ENCODE peak calls at places on chromosomes 2 and 18, in eight cellular contexts. One of them, this sample, is unnamed.

GRCh38 chr2:203647579-203647978 is 58.9 kb upstream of the CD28 start:
- DNase-seq in stimulated activated CD4-positive, alpha-beta T cell treated with anti-CD3 and anti-CD28 coated beads, Interleukin-2, amount 100 ng/mL, for 4 hours: no peak
- DNase-seq in naive thymus-derived CD8-positive, alpha-beta T cell: no peak
- DNase-seq in stimulated activated CD8-positive, alpha-beta memory T cell treated with anti-CD3 and anti-CD28 coated beads, Interleukin-2, amount 100 ng/mL, for 48 hours: no peak
- DNase-seq in left kidney: no peak
- DNase-seq in T-helper 2 cell: no peak
- DNase-seq in fibroblast of pulmonary artery: no peak
- DNase-seq in M059J: no peak
- DNase-seq in this sample: no peak

GRCh38 chr2:241820625-241821384 is 11.8 kb downstream of the NEU4 start:
- DNase-seq in T-helper 2 cell: no peak
- DNase-seq in left kidney: no peak
- DNase-seq in stimulated activated CD8-positive, alpha-beta memory T cell treated with anti-CD3 and anti-CD28 coated beads, Interleukin-2, amount 100 ng/mL, for 48 hours: no peak
- DNase-seq in stimulated activated CD4-positive, alpha-beta T cell treated with anti-CD3 and anti-CD28 coated beads, Interleukin-2, amount 100 ng/mL, for 4 hours: no peak
- DNase-seq in naive thymus-derived CD8-positive, alpha-beta T cell: no peak
- DNase-seq in M059J: no peak
- DNase-seq in fibroblast of pulmonary artery: no peak
- DNase-seq in this sample: no peak

GRCh38 chr2:10575566-10576300 is 114.0 kb downstream of the NOL10 start:
- DNase-seq in left kidney: no peak
- DNase-seq in stimulated activated CD8-positive, alpha-beta memory T cell treated with anti-CD3 and anti-CD28 coated beads, Interleukin-2, amount 100 ng/mL, for 48 hours: no peak
- DNase-seq in fibroblast of pulmonary artery: peak
- DNase-seq in T-helper 2 cell: no peak
- DNase-seq in stimulated activated CD4-positive, alpha-beta T cell treated with anti-CD3 and anti-CD28 coated beads, Interleukin-2, amount 100 ng/mL, for 4 hours: no peak
- DNase-seq in naive thymus-derived CD8-positive, alpha-beta T cell: no peak
- DNase-seq in M059J: peak
- DNase-seq in this sample: no peak

GRCh38 chr18:68033466-68033865 is 516.9 kb upstream of the DSEL start:
- DNase-seq in T-helper 2 cell: no peak
- DNase-seq in left kidney: no peak
- DNase-seq in naive thymus-derived CD8-positive, alpha-beta T cell: no peak
- DNase-seq in fibroblast of pulmonary artery: peak
- DNase-seq in stimulated activated CD8-positive, alpha-beta memory T cell treated with anti-CD3 and anti-CD28 coated beads, Interleukin-2, amount 100 ng/mL, for 48 hours: no peak
- DNase-seq in M059J: peak
- DNase-seq in stimulated activated CD4-positive, alpha-beta T cell treated with anti-CD3 and anti-CD28 coated beads, Interleukin-2, amount 100 ng/mL, for 4 hours: no peak
- DNase-seq in this sample: no peak

GRCh38 chr2:48356701-48357322 is 173.1 kb upstream of the STON1 start:
- DNase-seq in naive thymus-derived CD8-positive, alpha-beta T cell: peak
- DNase-seq in stimulated activated CD8-positive, alpha-beta memory T cell treated with anti-CD3 and anti-CD28 coated beads, Interleukin-2, amount 100 ng/mL, for 48 hours: no peak
- DNase-seq in stimulated activated CD4-positive, alpha-beta T cell treated with anti-CD3 and anti-CD28 coated beads, Interleukin-2, amount 100 ng/mL, for 4 hours: peak
- DNase-seq in left kidney: peak
- DNase-seq in T-helper 2 cell: peak
- DNase-seq in M059J: peak
- DNase-seq in fibroblast of pulmonary artery: peak
- DNase-seq in this sample: peak

GRCh38 chr2:28160986-28161425 is 231.7 kb upstream of the FOSL2 start:
- DNase-seq in T-helper 2 cell: no peak
- DNase-seq in fibroblast of pulmonary artery: peak
- DNase-seq in naive thymus-derived CD8-positive, alpha-beta T cell: no peak
- DNase-seq in stimulated activated CD8-positive, alpha-beta memory T cell treated with anti-CD3 and anti-CD28 coated beads, Interleukin-2, amount 100 ng/mL, for 48 hours: no peak
- DNase-seq in stimulated activated CD4-positive, alpha-beta T cell treated with anti-CD3 and anti-CD28 coated beads, Interleukin-2, amount 100 ng/mL, for 4 hours: no peak
- DNase-seq in left kidney: no peak
- DNase-seq in M059J: peak
- DNase-seq in this sample: peak

GRCh38 chr2:99421469-99421868 is 68.3 kb downstream of the REV1 start:
- DNase-seq in M059J: peak
- DNase-seq in left kidney: no peak
- DNase-seq in naive thymus-derived CD8-positive, alpha-beta T cell: no peak
- DNase-seq in stimulated activated CD4-positive, alpha-beta T cell treated with anti-CD3 and anti-CD28 coated beads, Interleukin-2, amount 100 ng/mL, for 4 hours: no peak
- DNase-seq in T-helper 2 cell: no peak
- DNase-seq in stimulated activated CD8-positive, alpha-beta memory T cell treated with anti-CD3 and anti-CD28 coated beads, Interleukin-2, amount 100 ng/mL, for 48 hours: no peak
- DNase-seq in fibroblast of pulmonary artery: peak
- DNase-seq in this sample: no peak

GRCh38 chr18:38526922-38527321 is 961.3 kb upstream of the CELF4 start:
- DNase-seq in stimulated activated CD8-positive, alpha-beta memory T cell treated with anti-CD3 and anti-CD28 coated beads, Interleukin-2, amount 100 ng/mL, for 48 hours: no peak
- DNase-seq in fibroblast of pulmonary artery: no peak
- DNase-seq in M059J: no peak
- DNase-seq in naive thymus-derived CD8-positive, alpha-beta T cell: no peak
- DNase-seq in T-helper 2 cell: no peak
- DNase-seq in left kidney: no peak
- DNase-seq in stimulated activated CD4-positive, alpha-beta T cell treated with anti-CD3 and anti-CD28 coated beads, Interleukin-2, amount 100 ng/mL, for 4 hours: no peak
- DNase-seq in this sample: peak

GRCh38 chr2:207925601-207926000 is 99.7 kb downstream of the PLEKHM3 start:
- DNase-seq in stimulated activated CD4-positive, alpha-beta T cell treated with anti-CD3 and anti-CD28 coated beads, Interleukin-2, amount 100 ng/mL, for 4 hours: no peak
- DNase-seq in left kidney: no peak
- DNase-seq in naive thymus-derived CD8-positive, alpha-beta T cell: peak
- DNase-seq in M059J: no peak
- DNase-seq in fibroblast of pulmonary artery: no peak
- DNase-seq in stimulated activated CD8-positive, alpha-beta memory T cell treated with anti-CD3 and anti-CD28 coated beads, Interleukin-2, amount 100 ng/mL, for 48 hours: no peak
- DNase-seq in T-helper 2 cell: no peak
- DNase-seq in this sample: no peak

GRCh38 chr2:44934962-44935853 is 6.3 kb upstream of the SIX3 start:
- DNase-seq in T-helper 2 cell: no peak
- DNase-seq in stimulated activated CD4-positive, alpha-beta T cell treated with anti-CD3 and anti-CD28 coated beads, Interleukin-2, amount 100 ng/mL, for 4 hours: no peak
- DNase-seq in M059J: no peak
- DNase-seq in fibroblast of pulmonary artery: no peak
- DNase-seq in naive thymus-derived CD8-positive, alpha-beta T cell: no peak
- DNase-seq in stimulated activated CD8-positive, alpha-beta memory T cell treated with anti-CD3 and anti-CD28 coated beads, Interleukin-2, amount 100 ng/mL, for 48 hours: no peak
- DNase-seq in left kidney: peak
- DNase-seq in this sample: peak

GRCh38 chr2:160293401-160293911 is 93.4 kb upstream of the ITGB6 start:
- DNase-seq in stimulated activated CD8-positive, alpha-beta memory T cell treated with anti-CD3 and anti-CD28 coated beads, Interleukin-2, amount 100 ng/mL, for 48 hours: no peak
- DNase-seq in naive thymus-derived CD8-positive, alpha-beta T cell: no peak
- DNase-seq in stimulated activated CD4-positive, alpha-beta T cell treated with anti-CD3 and anti-CD28 coated beads, Interleukin-2, amount 100 ng/mL, for 4 hours: no peak
- DNase-seq in M059J: peak
- DNase-seq in left kidney: peak
- DNase-seq in fibroblast of pulmonary artery: peak
- DNase-seq in T-helper 2 cell: no peak
- DNase-seq in this sample: peak

GRCh38 chr2:145538661-145539319 is 1018.9 kb upstream of the ZEB2 start:
- DNase-seq in naive thymus-derived CD8-positive, alpha-beta T cell: no peak
- DNase-seq in stimulated activated CD4-positive, alpha-beta T cell treated with anti-CD3 and anti-CD28 coated beads, Interleukin-2, amount 100 ng/mL, for 4 hours: no peak
- DNase-seq in M059J: no peak
- DNase-seq in fibroblast of pulmonary artery: no peak
- DNase-seq in T-helper 2 cell: no peak
- DNase-seq in stimulated activated CD8-positive, alpha-beta memory T cell treated with anti-CD3 and anti-CD28 coated beads, Interleukin-2, amount 100 ng/mL, for 48 hours: no peak
- DNase-seq in left kidney: no peak
- DNase-seq in this sample: no peak

GRCh38 chr2:216057688-216058193 is 23.9 kb downstream of the PECR start:
- DNase-seq in stimulated activated CD8-positive, alpha-beta memory T cell treated with anti-CD3 and anti-CD28 coated beads, Interleukin-2, amount 100 ng/mL, for 48 hours: peak
- DNase-seq in T-helper 2 cell: peak
- DNase-seq in fibroblast of pulmonary artery: no peak
- DNase-seq in naive thymus-derived CD8-positive, alpha-beta T cell: peak
- DNase-seq in M059J: peak
- DNase-seq in stimulated activated CD4-positive, alpha-beta T cell treated with anti-CD3 and anti-CD28 coated beads, Interleukin-2, amount 100 ng/mL, for 4 hours: peak
- DNase-seq in left kidney: peak
- DNase-seq in this sample: peak

GRCh38 chr18:37574113-37574512 is 8.5 kb upstream of the CELF4 start:
- DNase-seq in fibroblast of pulmonary artery: peak
- DNase-seq in left kidney: peak
- DNase-seq in naive thymus-derived CD8-positive, alpha-beta T cell: no peak
- DNase-seq in M059J: peak
- DNase-seq in stimulated activated CD8-positive, alpha-beta memory T cell treated with anti-CD3 and anti-CD28 coated beads, Interleukin-2, amount 100 ng/mL, for 48 hours: no peak
- DNase-seq in stimulated activated CD4-positive, alpha-beta T cell treated with anti-CD3 and anti-CD28 coated beads, Interleukin-2, amount 100 ng/mL, for 4 hours: no peak
- DNase-seq in T-helper 2 cell: no peak
- DNase-seq in this sample: peak

GRCh38 chr18:31553800-31554199 is 37.9 kb upstream of the TTR start:
- DNase-seq in T-helper 2 cell: no peak
- DNase-seq in left kidney: no peak
- DNase-seq in naive thymus-derived CD8-positive, alpha-beta T cell: no peak
- DNase-seq in stimulated activated CD8-positive, alpha-beta memory T cell treated with anti-CD3 and anti-CD28 coated beads, Interleukin-2, amount 100 ng/mL, for 48 hours: no peak
- DNase-seq in fibroblast of pulmonary artery: no peak
- DNase-seq in stimulated activated CD4-positive, alpha-beta T cell treated with anti-CD3 and anti-CD28 coated beads, Interleukin-2, amount 100 ng/mL, for 4 hours: no peak
- DNase-seq in M059J: no peak
- DNase-seq in this sample: no peak

GRCh38 chr2:222743263-222743865 is 71.9 kb downstream of the MOGAT1 start:
- DNase-seq in left kidney: peak
- DNase-seq in stimulated activated CD8-positive, alpha-beta memory T cell treated with anti-CD3 and anti-CD28 coated beads, Interleukin-2, amount 100 ng/mL, for 48 hours: no peak
- DNase-seq in M059J: no peak
- DNase-seq in fibroblast of pulmonary artery: no peak
- DNase-seq in stimulated activated CD4-positive, alpha-beta T cell treated with anti-CD3 and anti-CD28 coated beads, Interleukin-2, amount 100 ng/mL, for 4 hours: no peak
- DNase-seq in naive thymus-derived CD8-positive, alpha-beta T cell: no peak
- DNase-seq in T-helper 2 cell: no peak
- DNase-seq in this sample: no peak

GRCh38 chr2:143171817-143172216 is 42.6 kb downstream of the ARHGAP15 start:
- DNase-seq in stimulated activated CD8-positive, alpha-beta memory T cell treated with anti-CD3 and anti-CD28 coated beads, Interleukin-2, amount 100 ng/mL, for 48 hours: no peak
- DNase-seq in T-helper 2 cell: no peak
- DNase-seq in left kidney: peak
- DNase-seq in fibroblast of pulmonary artery: peak
- DNase-seq in stimulated activated CD4-positive, alpha-beta T cell treated with anti-CD3 and anti-CD28 coated beads, Interleukin-2, amount 100 ng/mL, for 4 hours: no peak
- DNase-seq in M059J: peak
- DNase-seq in naive thymus-derived CD8-positive, alpha-beta T cell: no peak
- DNase-seq in this sample: peak

GRCh38 chr2:101759162-101759561 is 61.7 kb downstream of the MAP4K4 start:
- DNase-seq in stimulated activated CD8-positive, alpha-beta memory T cell treated with anti-CD3 and anti-CD28 coated beads, Interleukin-2, amount 100 ng/mL, for 48 hours: no peak
- DNase-seq in stimulated activated CD4-positive, alpha-beta T cell treated with anti-CD3 and anti-CD28 coated beads, Interleukin-2, amount 100 ng/mL, for 4 hours: no peak
- DNase-seq in left kidney: no peak
- DNase-seq in T-helper 2 cell: no peak
- DNase-seq in fibroblast of pulmonary artery: peak
- DNase-seq in M059J: peak
- DNase-seq in naive thymus-derived CD8-positive, alpha-beta T cell: no peak
- DNase-seq in this sample: peak

GRCh38 chr18:61831071-61831470 is 61.7 kb downstream of the RNF152 start:
- DNase-seq in T-helper 2 cell: no peak
- DNase-seq in stimulated activated CD8-positive, alpha-beta memory T cell treated with anti-CD3 and anti-CD28 coated beads, Interleukin-2, amount 100 ng/mL, for 48 hours: no peak
- DNase-seq in left kidney: peak
- DNase-seq in M059J: no peak
- DNase-seq in naive thymus-derived CD8-positive, alpha-beta T cell: no peak
- DNase-seq in stimulated activated CD4-positive, alpha-beta T cell treated with anti-CD3 and anti-CD28 coated beads, Interleukin-2, amount 100 ng/mL, for 4 hours: no peak
- DNase-seq in fibroblast of pulmonary artery: peak
- DNase-seq in this sample: no peak

GRCh38 chr2:170715062-170715931 is at the start of gene SP5:
- DNase-seq in fibroblast of pulmonary artery: peak
- DNase-seq in left kidney: peak
- DNase-seq in T-helper 2 cell: peak
- DNase-seq in stimulated activated CD4-positive, alpha-beta T cell treated with anti-CD3 and anti-CD28 coated beads, Interleukin-2, amount 100 ng/mL, for 4 hours: no peak
- DNase-seq in stimulated activated CD8-positive, alpha-beta memory T cell treated with anti-CD3 and anti-CD28 coated beads, Interleukin-2, amount 100 ng/mL, for 48 hours: no peak
- DNase-seq in naive thymus-derived CD8-positive, alpha-beta T cell: peak
- DNase-seq in M059J: peak
- DNase-seq in this sample: peak

GRCh38 chr2:81650048-81650971 is 1345.8 kb upstream of the LRRTM1 start:
- DNase-seq in stimulated activated CD8-positive, alpha-beta memory T cell treated with anti-CD3 and anti-CD28 coated beads, Interleukin-2, amount 100 ng/mL, for 48 hours: no peak
- DNase-seq in naive thymus-derived CD8-positive, alpha-beta T cell: no peak
- DNase-seq in fibroblast of pulmonary artery: peak
- DNase-seq in T-helper 2 cell: no peak
- DNase-seq in stimulated activated CD4-positive, alpha-beta T cell treated with anti-CD3 and anti-CD28 coated beads, Interleukin-2, amount 100 ng/mL, for 4 hours: no peak
- DNase-seq in M059J: peak
- DNase-seq in left kidney: no peak
- DNase-seq in this sample: peak

GRCh38 chr2:214410918-214411554 is at the start of gene VWC2L:
- DNase-seq in stimulated activated CD4-positive, alpha-beta T cell treated with anti-CD3 and anti-CD28 coated beads, Interleukin-2, amount 100 ng/mL, for 4 hours: no peak
- DNase-seq in stimulated activated CD8-positive, alpha-beta memory T cell treated with anti-CD3 and anti-CD28 coated beads, Interleukin-2, amount 100 ng/mL, for 48 hours: peak
- DNase-seq in naive thymus-derived CD8-positive, alpha-beta T cell: peak
- DNase-seq in left kidney: peak
- DNase-seq in fibroblast of pulmonary artery: peak
- DNase-seq in T-helper 2 cell: peak
- DNase-seq in M059J: peak
- DNase-seq in this sample: peak

This sample was measured in astrocyte of the hippocampus.